ENCODE peak calls at places on chromosome 21, in four cellular contexts. One of them, this sample, is unnamed.

GRCh38 chr21:42403611-42404231 is at the start of gene UBASH3A:
- DNase-seq in mucosa of gallbladder: no peak
- DNase-seq in fibroblast of pulmonary artery: no peak
- DNase-seq in NCI-H748 treated with DMSO at 0.1 percent for 48 hours: no peak
- DNase-seq in this sample: no peak

GRCh38 chr21:38295997-38296764 is 39.4 kb downstream of the KCNJ15 start:
- DNase-seq in NCI-H748 treated with DMSO at 0.1 percent for 48 hours: no peak
- DNase-seq in fibroblast of pulmonary artery: peak
- DNase-seq in mucosa of gallbladder: peak
- DNase-seq in this sample: no peak

GRCh38 chr21:34997295-34997694 is 51.8 kb downstream of the RUNX1 start:
- DNase-seq in fibroblast of pulmonary artery: no peak
- DNase-seq in NCI-H748 treated with DMSO at 0.1 percent for 48 hours: no peak
- DNase-seq in mucosa of gallbladder: no peak
- DNase-seq in this sample: no peak

GRCh38 chr21:19076031-19076430 is 672.4 kb upstream of the TMPRSS15 start:
- DNase-seq in fibroblast of pulmonary artery: no peak
- DNase-seq in mucosa of gallbladder: no peak
- DNase-seq in NCI-H748 treated with DMSO at 0.1 percent for 48 hours: no peak
- DNase-seq in this sample: no peak

GRCh38 chr21:22575165-22575584 is 1577.0 kb downstream of the NCAM2 start:
- DNase-seq in fibroblast of pulmonary artery: peak
- DNase-seq in NCI-H748 treated with DMSO at 0.1 percent for 48 hours: peak
- DNase-seq in mucosa of gallbladder: no peak
- DNase-seq in this sample: no peak

GRCh38 chr21:25760061-25760460 is 25.3 kb downstream of the GABPA start:
- DNase-seq in fibroblast of pulmonary artery: no peak
- DNase-seq in mucosa of gallbladder: no peak
- DNase-seq in NCI-H748 treated with DMSO at 0.1 percent for 48 hours: no peak
- DNase-seq in this sample: no peak

GRCh38 chr21:17612565-17613241 is at the start of gene BTG3:
- DNase-seq in mucosa of gallbladder: peak
- DNase-seq in fibroblast of pulmonary artery: peak
- DNase-seq in NCI-H748 treated with DMSO at 0.1 percent for 48 hours: peak
- DNase-seq in this sample: peak

GRCh38 chr21:21851657-21852056 is 853.4 kb downstream of the NCAM2 start:
- DNase-seq in fibroblast of pulmonary artery: peak
- DNase-seq in NCI-H748 treated with DMSO at 0.1 percent for 48 hours: no peak
- DNase-seq in mucosa of gallbladder: no peak
- DNase-seq in this sample: no peak

GRCh38 chr21:14712121-14712520 is 166.0 kb upstream of the SAMSN1 start:
- DNase-seq in NCI-H748 treated with DMSO at 0.1 percent for 48 hours: no peak
- DNase-seq in mucosa of gallbladder: no peak
- DNase-seq in fibroblast of pulmonary artery: peak
- DNase-seq in this sample: no peak

GRCh38 chr21:32886339-32886738 is 114.8 kb upstream of the PAXBP1 start:
- DNase-seq in NCI-H748 treated with DMSO at 0.1 percent for 48 hours: no peak
- DNase-seq in fibroblast of pulmonary artery: no peak
- DNase-seq in mucosa of gallbladder: no peak
- DNase-seq in this sample: peak

GRCh38 chr21:41812679-41813078 is 45.8 kb upstream of the RIPK4 start:
- DNase-seq in mucosa of gallbladder: no peak
- DNase-seq in NCI-H748 treated with DMSO at 0.1 percent for 48 hours: no peak
- DNase-seq in fibroblast of pulmonary artery: no peak
- DNase-seq in this sample: no peak

GRCh38 chr21:38714998-38715397 is 90.7 kb upstream of the ETS2 start:
- DNase-seq in fibroblast of pulmonary artery: no peak
- DNase-seq in NCI-H748 treated with DMSO at 0.1 percent for 48 hours: no peak
- DNase-seq in mucosa of gallbladder: no peak
- DNase-seq in this sample: no peak

GRCh38 chr21:46551636-46552241 is 53.1 kb downstream of the S100B start:
- DNase-seq in mucosa of gallbladder: no peak
- DNase-seq in NCI-H748 treated with DMSO at 0.1 percent for 48 hours: no peak
- DNase-seq in fibroblast of pulmonary artery: no peak
- DNase-seq in this sample: no peak

GRCh38 chr21:34968414-34969333 is 80.4 kb downstream of the RUNX1 start:
- DNase-seq in mucosa of gallbladder: no peak
- DNase-seq in NCI-H748 treated with DMSO at 0.1 percent for 48 hours: no peak
- DNase-seq in fibroblast of pulmonary artery: no peak
- DNase-seq in this sample: no peak

GRCh38 chr21:15809818-15810217 is 80.0 kb downstream of the USP25 start:
- DNase-seq in fibroblast of pulmonary artery: peak
- DNase-seq in mucosa of gallbladder: no peak
- DNase-seq in NCI-H748 treated with DMSO at 0.1 percent for 48 hours: no peak
- DNase-seq in this sample: no peak

GRCh38 chr21:41979751-41980369 is 26.0 kb upstream of the C2CD2 start:
- DNase-seq in mucosa of gallbladder: no peak
- DNase-seq in NCI-H748 treated with DMSO at 0.1 percent for 48 hours: no peak
- DNase-seq in fibroblast of pulmonary artery: no peak
- DNase-seq in this sample: no peak

GRCh38 chr21:27314096-27314495 is 347.2 kb upstream of the ADAMTS5 start:
- DNase-seq in mucosa of gallbladder: no peak
- DNase-seq in fibroblast of pulmonary artery: no peak
- DNase-seq in NCI-H748 treated with DMSO at 0.1 percent for 48 hours: no peak
- DNase-seq in this sample: no peak

GRCh38 chr21:34807881-34808568 is 139.2 kb downstream of the CLIC6 start:
- DNase-seq in mucosa of gallbladder: no peak
- DNase-seq in fibroblast of pulmonary artery: peak
- DNase-seq in NCI-H748 treated with DMSO at 0.1 percent for 48 hours: no peak
- DNase-seq in this sample: peak

GRCh38 chr21:35400233-35400939 is 351.3 kb upstream of the RUNX1 start:
- DNase-seq in mucosa of gallbladder: peak
- DNase-seq in NCI-H748 treated with DMSO at 0.1 percent for 48 hours: peak
- DNase-seq in fibroblast of pulmonary artery: peak
- DNase-seq in this sample: peak

GRCh38 chr21:39756285-39756684 is 11.3 kb downstream of the IGSF5 start:
- DNase-seq in fibroblast of pulmonary artery: no peak
- DNase-seq in NCI-H748 treated with DMSO at 0.1 percent for 48 hours: no peak
- DNase-seq in mucosa of gallbladder: no peak
- DNase-seq in this sample: no peak

GRCh38 chr21:19922122-19922521 is 1076.1 kb upstream of the NCAM2 start:
- DNase-seq in fibroblast of pulmonary artery: no peak
- DNase-seq in NCI-H748 treated with DMSO at 0.1 percent for 48 hours: no peak
- DNase-seq in mucosa of gallbladder: no peak
- DNase-seq in this sample: no peak

GRCh38 chr21:19950347-19950746 is 1047.9 kb upstream of the NCAM2 start:
- DNase-seq in NCI-H748 treated with DMSO at 0.1 percent for 48 hours: no peak
- DNase-seq in fibroblast of pulmonary artery: no peak
- DNase-seq in mucosa of gallbladder: no peak
- DNase-seq in this sample: no peak